ENCODE peak calls at places on chromosomes 3 and 15, in five cellular contexts. Y is stimulated activated CD8-positive, alpha-beta memory T cell treated with anti-CD3 and anti-CD28 coated beads, Interleukin-7, amount 100 ng/mL, for 1 hour; O is prostate gland; C is body of pancreas; V is activated gamma-delta T cell treated with Interleukin-2 at 50 U/mL for 16 hours. J is an unnamed sample.

GRCh38 chr3:38353151-38353550 is 6.6 kb downstream of the XYLB start:
- DNase-seq in C (no peak), V (no peak), O (no peak), Y (no peak), J (no peak)

GRCh38 chr15:80179025-80179759 is 26.4 kb downstream of the FAH start:
- DNase-seq in C (no peak), V (no peak), Y (no peak), O (no peak), J (no peak)

GRCh38 chr3:123333401-123333800 is 115.5 kb downstream of the ADCY5 start:
- DNase-seq in V (no peak), C (no peak), Y (no peak), O (no peak), J (no peak)

GRCh38 chr15:80049046-80049445 is 10.4 kb upstream of the ZFAND6 start:
- DNase-seq in C (no peak), Y (no peak), V (no peak), O (no peak), J (no peak)

GRCh38 chr3:130760922-130761321 is 14.3 kb upstream of the PIK3R4 start:
- DNase-seq in O (no peak), V (no peak), C (no peak), Y (no peak), J (no peak)

GRCh38 chr15:79009388-79009787 is 64.5 kb upstream of the CTSH start:
- DNase-seq in V (no peak), C (no peak), Y (no peak), O (no peak), J (no peak)

GRCh38 chr3:71016141-71016845 is 567.2 kb downstream of the FOXP1 start:
- DNase-seq in O (no peak), C (no peak), Y (no peak), V (no peak), J (no peak)

GRCh38 chr3:27312044-27312668 is 57.0 kb downstream of the NEK10 start:
- DNase-seq in O (peak), Y (no peak), V (no peak), C (no peak), J (peak)

GRCh38 chr3:37099469-37099868 is 74.9 kb downstream of the LRRFIP2 start:
- DNase-seq in O (no peak), V (no peak), C (no peak), Y (no peak), J (no peak)

GRCh38 chr3:41207355-41207754 is 8.1 kb downstream of the CTNNB1 start:
- DNase-seq in O (no peak), V (no peak), Y (no peak), C (no peak), J (no peak)

GRCh38 chr15:101221858-101222257 is 30.0 kb downstream of the CHSY1 start:
- DNase-seq in O (no peak), V (no peak), C (no peak), Y (no peak), J (no peak)

GRCh38 chr3:84965141-84965540 is 6.4 kb downstream of the CADM2 start:
- DNase-seq in C (no peak), O (no peak), Y (no peak), V (no peak), J (no peak)

GRCh38 chr3:147034359-147034758 is 372.0 kb downstream of the ZIC4 start:
- DNase-seq in Y (no peak), O (no peak), C (no peak), V (no peak), J (no peak)

GRCh38 chr15:66863382-66864085 is 161.5 kb downstream of the SMAD6 start:
- DNase-seq in Y (no peak), V (no peak), O (no peak), C (no peak), J (no peak)

GRCh38 chr3:45140392-45140791 is 5.8 kb downstream of the CDCP1 start:
- DNase-seq in Y (no peak), C (no peak), V (no peak), O (no peak), J (no peak)

GRCh38 chr3:9248232-9249191 is 934 bp downstream of the SRGAP3 start:
- DNase-seq in V (no peak), O (peak), Y (no peak), C (no peak), J (peak)

GRCh38 chr3:195258449-195259145 is 12.4 kb downstream of the XXYLT1 start:
- DNase-seq in Y (no peak), O (peak), C (no peak), V (no peak), J (peak)

GRCh38 chr3:36525115-36525711 is 144.9 kb downstream of the STAC start:
- DNase-seq in V (no peak), Y (no peak), O (no peak), C (no peak), J (no peak)

GRCh38 chr3:37279226-37279625 is 104.8 kb upstream of the LRRFIP2 start:
- DNase-seq in O (no peak), C (no peak), Y (no peak), V (no peak), J (no peak)

GRCh38 chr3:123130079-123130726 is 63.4 kb downstream of the PDIA5 start:
- DNase-seq in V (no peak), Y (no peak), C (no peak), O (no peak), J (no peak)

GRCh38 chr15:77898811-77899730 is 178.4 kb downstream of the TBC1D2B start:
- DNase-seq in C (no peak), V (no peak), Y (no peak), O (no peak), J (no peak)

GRCh38 chr15:79403501-79403900 is 28.6 kb upstream of the MINAR1 start:
- DNase-seq in V (no peak), O (no peak), C (no peak), Y (no peak), J (no peak)

GRCh38 chr3:61908344-61908743 is 347.0 kb downstream of the PTPRG start:
- DNase-seq in O (no peak), Y (no peak), C (no peak), V (no peak), J (no peak)

GRCh38 chr3:190345027-190345821 is 23.0 kb upstream of the CLDN1 start:
- DNase-seq in C (peak), O (peak), Y (no peak), V (no peak), J (no peak)

GRCh38 chr3:114389156-114389555 is 95.3 kb downstream of the TIGIT start:
- DNase-seq in C (no peak), Y (no peak), O (no peak), V (peak), J (no peak)

GRCh38 chr3:45778761-45779201 is 17.6 kb downstream of the SLC6A20 start:
- DNase-seq in Y (no peak), O (no peak), V (no peak), C (no peak), J (peak)

GRCh38 chr3:119945286-119945685 is 149.0 kb downstream of the GSK3B start:
- DNase-seq in Y (no peak), O (no peak), C (no peak), V (no peak), J (no peak)

GRCh38 chr3:120772081-120772480 is 29.5 kb downstream of the GTF2E1 start:
- DNase-seq in O (no peak), V (no peak), C (no peak), Y (no peak), J (no peak)

GRCh38 chr3:118425272-118425837 is 609.3 kb downstream of the IGSF11 start:
- DNase-seq in Y (no peak), C (no peak), O (no peak), V (no peak), J (no peak)

GRCh38 chr3:160038862-160039562 is 50.4 kb downstream of the IL12A start:
- DNase-seq in V (no peak), C (peak), O (peak), Y (no peak), J (peak)

GRCh38 chr3:171879472-171879871 is 36.3 kb downstream of the TMEM212 start:
- DNase-seq in V (no peak), O (no peak), Y (no peak), C (no peak), J (no peak)

GRCh38 chr15:42137461-42138261 is 18.8 kb downstream of the PLA2G4F start:
- DNase-seq in C (no peak), V (no peak), O (no peak), Y (no peak), J (peak)

GRCh38 chr15:38526158-38526557 is 38.5 kb downstream of the RASGRP1 start:
- DNase-seq in O (no peak), Y (no peak), C (no peak), V (no peak), J (no peak)